ENCODE peak calls at places on chromosomes 2 and 18, in eight cellular contexts. K is SK-N-SH, R is SJSA1, Q is HFF-Myc, A is body of pancreas, E is neuronal stem cell, C is type B pancreatic cell, J is activated T-cell treated with anti-CD3 and anti-CD28 coated beads for 1 hour. N is an unnamed sample.

GRCh38 chr18:21179590-21180220 is 62.3 kb upstream of the GREB1L start:
- DNase-seq in C (no peak), A (peak), R (peak), Q (peak), K (peak), E (peak), J (peak), N (peak)

GRCh38 chr2:211144078-211144477 is 587.7 kb downstream of the CPS1 start:
- DNase-seq in Q (no peak), R (no peak), C (no peak), K (no peak), A (no peak), J (no peak), E (no peak), N (no peak)

GRCh38 chr2:212537311-212538155 is 1.1 kb downstream of the ERBB4 start:
- DNase-seq in R (peak), J (no peak), C (no peak), E (peak), Q (no peak), A (peak), K (peak), N (peak)

GRCh38 chr2:235092854-235093253 is 141.0 kb downstream of the SH3BP4 start:
- DNase-seq in C (no peak), K (no peak), J (no peak), E (no peak), A (no peak), Q (no peak), R (no peak), N (no peak)

GRCh38 chr2:20578266-20578894 is 72.5 kb downstream of the HS1BP3 start:
- DNase-seq in K (no peak), C (no peak), A (no peak), J (no peak), R (peak), Q (no peak), E (no peak), N (no peak)

GRCh38 chr2:201349601-201350000 is 7.5 kb downstream of the FLACC1 start:
- DNase-seq in A (no peak), K (no peak), J (no peak), C (no peak), Q (no peak), E (no peak), R (no peak), N (no peak)

GRCh38 chr18:76953186-76953982 is 131.0 kb downstream of the ZNF236 start:
- DNase-seq in E (no peak), J (no peak), A (peak), Q (no peak), C (no peak), R (no peak), K (peak), N (peak)

GRCh38 chr18:75418293-75418692 is 9.2 kb downstream of the SMIM21 start:
- DNase-seq in K (no peak), R (no peak), J (no peak), Q (no peak), A (no peak), C (no peak), E (no peak), N (no peak)

GRCh38 chr2:217456016-217456415 is 546.8 kb downstream of the TNS1 start:
- DNase-seq in A (no peak), C (no peak), E (no peak), Q (no peak), J (no peak), K (no peak), R (no peak), N (no peak)

GRCh38 chr18:32289480-32290075 is 99.7 kb downstream of the MEP1B start:
- DNase-seq in K (peak), E (peak), R (peak), A (peak), Q (peak), C (no peak), J (no peak), N (peak)

GRCh38 chr18:45626330-45627203 is 11.3 kb downstream of the SLC14A2 start:
- DNase-seq in Q (no peak), A (no peak), R (peak), K (no peak), E (peak), C (no peak), J (no peak), N (no peak)

GRCh38 chr2:86584164-86584913 is 21.1 kb upstream of the CHMP3 start:
- DNase-seq in Q (no peak), R (no peak), E (no peak), C (no peak), A (no peak), J (no peak), K (peak), N (no peak)

GRCh38 chr2:152508446-152508845 is 173.5 kb downstream of the FMNL2 start:
- DNase-seq in C (no peak), E (no peak), Q (peak), R (peak), J (no peak), A (no peak), K (no peak), N (no peak)

GRCh38 chr2:188114014-188114413 is 177.7 kb upstream of the GULP1 start:
- DNase-seq in A (no peak), R (no peak), E (no peak), Q (no peak), K (peak), J (no peak), C (no peak), N (no peak)

GRCh38 chr2:17795309-17795708 is 21.0 kb upstream of the MSGN1 start:
- DNase-seq in R (no peak), A (no peak), K (no peak), Q (no peak), E (no peak), J (no peak), C (no peak), N (peak)

GRCh38 chr2:110638976-110639695 is 38.7 kb downstream of the BUB1 start:
- DNase-seq in J (no peak), A (no peak), R (no peak), Q (no peak), K (no peak), C (no peak), E (no peak), N (no peak)

GRCh38 chr18:5196253-5197031 is 615 bp downstream of the AKAIN1 start:
- DNase-seq in E (peak), A (peak), R (no peak), C (no peak), K (peak), J (no peak), Q (no peak), N (no peak)

GRCh38 chr2:210442457-210442856 is 34.1 kb downstream of the LANCL1 start:
- DNase-seq in C (no peak), Q (no peak), K (no peak), R (no peak), J (no peak), A (no peak), E (no peak), N (no peak)

GRCh38 chr2:217277646-217278048 is 417.8 kb upstream of the TNP1 start:
- DNase-seq in K (no peak), A (no peak), R (peak), E (no peak), Q (peak), J (no peak), C (no peak), N (no peak)

GRCh38 chr2:188983427-188984101 is 9.4 kb downstream of the COL3A1 start:
- DNase-seq in A (no peak), J (no peak), Q (no peak), K (no peak), E (no peak), R (peak), C (no peak), N (no peak)

GRCh38 chr2:104733544-104733943 is 120.4 kb upstream of the POU3F3 start:
- DNase-seq in E (no peak), A (peak), Q (no peak), C (no peak), R (no peak), K (peak), J (no peak), N (no peak)

GRCh38 chr2:148926291-148926961 is 51.4 kb downstream of the KIF5C start:
- DNase-seq in R (peak), C (no peak), E (no peak), A (peak), K (peak), Q (no peak), J (peak), N (no peak)

GRCh38 chr2:28172114-28172898 is 220.4 kb upstream of the FOSL2 start:
- DNase-seq in Q (no peak), J (no peak), C (no peak), A (no peak), R (no peak), K (no peak), E (no peak), N (no peak)

GRCh38 chr2:75379811-75380210 is 180.5 kb upstream of the TACR1 start:
- DNase-seq in Q (no peak), E (no peak), J (no peak), C (no peak), A (no peak), R (no peak), K (no peak), N (no peak)

GRCh38 chr18:22846088-22846683 is 86.9 kb upstream of the RBBP8 start:
- DNase-seq in K (peak), A (no peak), J (no peak), Q (no peak), E (no peak), C (no peak), R (no peak), N (peak)

GRCh38 chr18:49976810-49977209 is 163.5 kb upstream of the ACAA2 start:
- DNase-seq in C (no peak), R (no peak), Q (no peak), E (no peak), A (no peak), J (no peak), K (no peak), N (no peak)

GRCh38 chr18:45686892-45687611 is 36.9 kb upstream of the SLC14A1 start:
- DNase-seq in E (no peak), C (peak), R (no peak), Q (no peak), K (no peak), J (peak), A (no peak), N (no peak)

GRCh38 chr2:228447266-228447915 is 265.9 kb upstream of the SPHKAP start:
- DNase-seq in J (no peak), C (no peak), A (no peak), E (no peak), K (no peak), R (no peak), Q (no peak), N (no peak)

GRCh38 chr2:237868631-237869356 is 9.4 kb downstream of the RAMP1 start:
- DNase-seq in Q (no peak), E (no peak), K (no peak), J (no peak), R (peak), A (no peak), C (no peak), N (no peak)

GRCh38 chr18:48446582-48447225 is 37.5 kb upstream of the ZBTB7C start:
- DNase-seq in A (peak), E (peak), R (peak), J (peak), C (peak), K (peak), Q (no peak), N (peak)

GRCh38 chr2:217260441-217261080 is 400.7 kb upstream of the TNP1 start:
- DNase-seq in K (no peak), J (no peak), R (peak), E (no peak), Q (no peak), A (no peak), C (no peak), N (no peak)

GRCh38 chr2:221085376-221085900 is 486.7 kb downstream of the EPHA4 start:
- DNase-seq in Q (no peak), A (no peak), E (no peak), J (no peak), R (no peak), C (no peak), K (no peak), N (no peak)

GRCh38 chr2:98936133-98936916 is at the start of gene CRACDL:
- DNase-seq in K (peak), R (no peak), Q (no peak), C (no peak), E (peak), J (no peak), A (peak), N (no peak)

GRCh38 chr2:201420442-201421113 is 30.7 kb downstream of the TRAK2 start:
- DNase-seq in A (no peak), J (no peak), C (no peak), R (no peak), E (no peak), K (no peak), Q (no peak), N (no peak)

GRCh38 chr2:221100467-221101089 is 471.5 kb downstream of the EPHA4 start:
- DNase-seq in K (no peak), J (no peak), A (no peak), Q (no peak), C (no peak), R (no peak), E (no peak), N (no peak)

GRCh38 chr2:38702413-38702812 is 36.5 kb downstream of the GALM start:
- DNase-seq in C (no peak), E (no peak), A (no peak), K (no peak), Q (no peak), J (no peak), R (peak), N (no peak)